ENCODE peak calls at places on chromosomes 11 and 22, in ten cellular contexts. J is psoas muscle, D is PC-3, Q is left ventricle myocardium inferior, I is endodermal cell, Y is SJSA1, H is HCT116, U is GM23248, A is lung, W is neuronal stem cell. G is an unnamed sample.

GRCh38 chr22:38347181-38347943 is 30.1 kb upstream of the CSNK1E start:
- DNase-seq in J (no peak), D (no peak), Q (no peak), I (peak; percentile 56), Y (no peak), H (no peak), U (no peak), A (no peak), W (no peak), G (no peak)

GRCh38 chr11:10109836-10110235 is 184.2 kb downstream of the SBF2 start:
- DNase-seq in J (no peak), D (no peak), Q (no peak), I (no peak), Y (peak; percentile 20), H (no peak), U (peak; percentile 80), A (no peak), W (no peak), G (peak; percentile 92)

GRCh38 chr11:79200398-79201070 is 240.3 kb downstream of the TENM4 start:
- DNase-seq in J (no peak), D (no peak), Q (no peak), I (no peak), Y (no peak), H (no peak), U (no peak), A (no peak), W (no peak), G (no peak)

GRCh38 chr11:69284081-69284511 is 9.9 kb upstream of the MYEOV start:
- DNase-seq in J (no peak), D (no peak), Q (no peak), I (no peak), Y (no peak), H (no peak), U (no peak), A (no peak), W (no peak), G (no peak)

GRCh38 chr11:125214466-125215204 is 50.1 kb downstream of the PKNOX2 start:
- DNase-seq in J (no peak), D (no peak), Q (peak; percentile 48), I (no peak), Y (no peak), H (no peak), U (no peak), A (no peak), W (peak; percentile 51), G (peak; percentile 21)

GRCh38 chr11:45092901-45093760 is 53.3 kb upstream of the PRDM11 start:
- DNase-seq in J (no peak), D (peak; percentile 91), Q (no peak), I (peak; percentile 38), Y (peak; percentile 91), H (no peak), U (peak; percentile 71), A (no peak), W (no peak), G (no peak)

GRCh38 chr11:68581439-68581838 is 102.9 kb upstream of the GAL start:
- DNase-seq in J (peak; percentile 29), D (no peak), Q (peak; percentile 44), I (no peak), Y (no peak), H (no peak), U (no peak), A (peak; percentile 76), W (no peak), G (no peak)

GRCh38 chr11:17781221-17781620 is 46.6 kb downstream of the KCNC1 start:
- DNase-seq in J (no peak), D (no peak), Q (no peak), I (no peak), Y (no peak), H (no peak), U (no peak), A (no peak), W (no peak), G (no peak)

GRCh38 chr11:12235080-12235479 is 124.7 kb downstream of the MICAL2 start:
- DNase-seq in J (no peak), D (no peak), Q (no peak), I (no peak), Y (no peak), H (no peak), U (no peak), A (no peak), W (no peak), G (no peak)

GRCh38 chr11:12237381-12237784 is 127.0 kb downstream of the MICAL2 start:
- DNase-seq in J (no peak), D (no peak), Q (no peak), I (no peak), Y (no peak), H (no peak), U (no peak), A (no peak), W (no peak), G (peak; percentile 23)

GRCh38 chr11:12236744-12237101 is 126.3 kb downstream of the MICAL2 start:
- DNase-seq in J (no peak), D (no peak), Q (no peak), I (no peak), Y (no peak), H (no peak), U (no peak), A (no peak), W (no peak), G (no peak)

GRCh38 chr11:12235549-12235944 is 125.2 kb downstream of the MICAL2 start:
- DNase-seq in J (no peak), D (no peak), Q (no peak), I (peak; percentile 67), Y (peak; percentile 16), H (no peak), U (no peak), A (no peak), W (no peak), G (peak; percentile 43)

DNA sequence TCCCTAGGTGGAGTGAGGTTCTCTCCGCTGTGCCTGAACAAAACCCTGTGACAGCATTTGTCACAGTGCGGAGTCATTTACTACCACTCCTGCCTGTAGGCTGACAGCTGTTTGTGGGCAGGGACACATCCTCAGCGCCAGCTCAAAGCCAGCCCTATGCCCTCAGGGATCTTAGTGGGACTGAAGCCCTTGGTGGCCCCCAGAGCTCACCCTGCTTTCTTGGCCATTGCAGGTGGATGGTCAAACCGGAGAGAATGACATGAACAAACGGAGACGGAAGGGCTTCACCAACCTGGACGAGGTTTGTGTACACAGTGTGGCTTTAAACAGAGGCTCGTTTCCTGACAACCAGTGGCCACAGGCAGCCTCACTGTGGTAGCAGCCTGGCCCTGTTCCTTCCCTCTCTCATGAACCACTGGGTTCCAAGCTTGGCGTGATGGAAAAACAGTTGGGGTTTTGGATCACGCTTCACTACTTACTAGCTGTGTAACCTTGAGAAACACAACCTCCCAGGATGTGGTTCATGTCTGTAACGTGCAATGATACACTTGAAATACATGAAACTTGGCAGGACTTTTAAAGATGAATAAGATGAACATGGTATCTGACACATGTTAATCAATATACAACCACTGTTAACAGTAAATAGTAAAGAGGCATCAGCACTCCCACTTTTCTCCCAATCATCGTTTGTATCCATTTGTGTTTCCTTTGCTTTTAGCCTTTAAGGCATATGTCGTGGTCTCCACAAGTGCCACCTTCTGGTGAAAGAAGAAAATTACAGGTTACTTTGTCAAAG is 125.8 kb downstream of the MICAL2 start:
- DNase-seq in J (no peak), D (peak; percentile 75), Q (no peak), I (no peak), Y (peak; percentile 60), H (peak; percentile 32), U (peak; percentile 76), A (no peak), W (peak; percentile 39), G (peak; percentile 60)
- H3K27ac ChIP-seq in J (peak overlapping the region; percentile 74), D (peak overlapping the region; percentile 97), Q (peak overlapping the region; percentile 36), I (no peak overlapping the region), Y (no peak overlapping the region), H (no peak overlapping the region), U (peak overlapping the region; percentile 96), A (peak overlapping the region; percentile 67), W (no peak overlapping the region), G (peak overlapping the region; percentile 79)

GRCh38 chr22:25176799-25177198 is 22.9 kb upstream of the CRYBB3 start:
- DNase-seq in J (no peak), D (no peak), Q (no peak), I (no peak), Y (no peak), H (no peak), U (no peak), A (no peak), W (no peak), G (no peak)

GRCh38 chr22:25174888-25175411 is 24.7 kb upstream of the CRYBB3 start:
- DNase-seq in J (no peak), D (no peak), Q (no peak), I (no peak), Y (no peak), H (no peak), U (no peak), A (no peak), W (no peak), G (no peak)

GRCh38 chr22:25176175-25176574 is 23.5 kb upstream of the CRYBB3 start:
- DNase-seq in J (no peak), D (no peak), Q (no peak), I (no peak), Y (no peak), H (no peak), U (no peak), A (no peak), W (no peak), G (no peak)

GRCh38 chr22:25177226-25177625 is 22.4 kb upstream of the CRYBB3 start:
- DNase-seq in J (no peak), D (no peak), Q (no peak), I (no peak), Y (no peak), H (no peak), U (no peak), A (no peak), W (no peak), G (no peak)

DNA sequence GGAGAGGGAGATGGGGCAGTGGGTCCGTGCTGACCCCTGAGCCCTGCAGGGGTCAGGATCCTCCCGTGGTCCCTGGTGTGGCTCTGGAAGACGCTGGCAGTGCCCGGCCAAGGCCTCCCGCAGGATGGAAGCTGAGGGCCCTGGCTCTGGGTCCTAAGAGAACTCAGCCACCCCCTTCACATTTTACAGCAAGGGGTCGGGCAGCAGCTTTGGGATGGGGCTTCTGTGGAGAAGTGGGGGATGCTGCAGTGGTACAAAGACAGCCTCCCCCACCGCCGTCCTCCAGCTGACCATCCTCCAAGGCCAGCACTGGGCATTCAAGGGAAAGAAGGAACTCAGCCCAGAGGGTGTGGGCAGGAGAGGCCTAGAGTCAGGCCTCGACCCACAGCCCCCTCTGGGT is 21.8 kb upstream of the CRYBB3 start:
- DNase-seq in J (no peak), D (no peak), Q (no peak), I (no peak), Y (no peak), H (no peak), U (no peak), A (no peak), W (no peak), G (no peak)
- H3K9me3 ChIP-seq in J (no peaks in the 10 kb centered on the region), D (no peaks in the 10 kb centered on the region), Q (peaks cover 11% of the 10 kb centered on the region), I (no peaks in the 10 kb centered on the region), Y (no peaks in the 10 kb centered on the region), H (no peaks in the 10 kb centered on the region), U (no peaks in the 10 kb centered on the region), A (peaks cover 5% of the 10 kb centered on the region), W (peaks cover 2% of the 10 kb centered on the region), G (no peaks in the 10 kb centered on the region)

DNA sequence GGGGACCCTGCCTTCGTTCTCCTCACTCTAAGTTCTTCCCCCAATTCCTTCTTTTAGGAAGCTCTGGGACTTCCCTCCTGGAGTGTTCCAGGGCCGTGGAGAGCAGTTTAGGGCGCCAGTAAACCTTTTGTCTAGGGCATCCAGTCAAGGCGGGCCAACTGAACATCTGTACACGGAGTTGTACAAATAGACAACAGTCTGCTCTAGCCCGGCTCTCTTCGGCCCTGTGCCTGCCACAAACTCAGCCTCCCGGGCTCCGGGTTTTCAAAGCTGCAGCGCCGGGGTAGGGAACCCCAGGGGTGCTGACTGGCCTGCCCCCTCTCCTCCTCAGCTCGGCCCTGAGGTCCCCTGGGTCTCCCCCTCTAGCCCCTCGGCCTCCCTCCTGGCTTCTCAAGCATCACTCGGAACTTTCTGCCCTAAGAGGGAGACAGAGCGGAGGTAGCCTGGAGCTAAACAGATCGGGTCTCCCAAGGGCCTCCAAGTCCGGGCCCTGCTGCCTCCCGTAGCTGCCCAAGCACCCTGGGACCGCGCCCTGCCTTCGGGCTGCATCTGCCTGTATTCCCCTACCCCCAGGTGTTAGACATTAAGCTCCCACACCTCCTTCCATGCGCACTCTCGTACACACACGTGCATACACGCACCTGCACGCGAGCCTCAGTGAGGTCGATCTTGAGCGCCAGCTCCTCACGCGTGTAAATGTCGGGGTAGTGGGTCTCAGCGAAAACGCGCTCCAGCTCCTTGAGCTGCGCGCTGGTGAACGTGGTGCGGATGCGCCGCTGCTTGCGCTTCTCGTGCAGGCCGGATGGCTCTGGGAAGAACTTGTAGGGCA is 3.3 kb downstream of the PHOX2A start:
- DNase-seq in J (no peak), D (no peak), Q (no peak), I (peak; percentile 63), Y (no peak), H (no peak), U (peak; percentile 38), A (no peak), W (no peak), G (peak; percentile 22)
- H3K27me3 ChIP-seq in J (no peaks in the 10 kb centered on the region), D (peaks cover 11% of the 10 kb centered on the region), Q (peaks cover 58% of the 10 kb centered on the region), I (peaks cover 63% of the 10 kb centered on the region), Y (no peaks in the 10 kb centered on the region), H (no peaks in the 10 kb centered on the region), U (peaks cover 37% of the 10 kb centered on the region), A (no peaks in the 10 kb centered on the region), W (peaks cover 72% of the 10 kb centered on the region), G (peaks cover 66% of the 10 kb centered on the region)

GRCh38 chr11:71423181-71423790 is 24.9 kb downstream of the DHCR7 start:
- DNase-seq in J (no peak), D (peak; percentile 46), Q (no peak), I (no peak), Y (no peak), H (no peak), U (no peak), A (no peak), W (no peak), G (no peak)

GRCh38 chr11:71420455-71421241 is 27.5 kb downstream of the DHCR7 start:
- DNase-seq in J (no peak), D (peak; percentile 61), Q (no peak), I (peak; percentile 89), Y (peak; percentile 20), H (peak; percentile 56), U (peak; percentile 56), A (peak; percentile 50), W (peak; percentile 37), G (peak; percentile 67)

GRCh38 chr11:71414645-71415044 is 33.5 kb downstream of the DHCR7 start:
- DNase-seq in J (no peak), D (no peak), Q (no peak), I (no peak), Y (no peak), H (no peak), U (no peak), A (no peak), W (no peak), G (no peak)

GRCh38 chr11:71421392-71421950 is 26.7 kb downstream of the DHCR7 start:
- DNase-seq in J (no peak), D (no peak), Q (no peak), I (no peak), Y (no peak), H (no peak), U (no peak), A (no peak), W (no peak), G (no peak)

GRCh38 chr11:71418643-71419042 is 29.6 kb downstream of the DHCR7 start:
- DNase-seq in J (no peak), D (no peak), Q (no peak), I (no peak), Y (no peak), H (no peak), U (no peak), A (no peak), W (no peak), G (no peak)
- H3K27ac ChIP-seq in J (no peak overlapping the region), D (no peak overlapping the region), Q (no peak overlapping the region), I (no peak overlapping the region), Y (no peak overlapping the region), H (no peak overlapping the region), U (no peak overlapping the region), A (no peak overlapping the region), W (no peak overlapping the region), G (no peak overlapping the region)